ENCODE peak calls at places on chromosomes 16 and 17, in four cellular contexts. One of them, this sample, is unnamed.

GRCh38 chr16:8887952-8888560 is 5.9 kb downstream of the LITAFD start:
- DNase-seq in germinal center: no peak
- DNase-seq in NCI-H510A treated with DMSO at 0.1 percent for 48 hours: no peak
- DNase-seq in HEK293T: no peak
- DNase-seq in this sample: peak; percentile 23

GRCh38 chr17:63588797-63589196 is 11.9 kb upstream of the TACO1 start:
- DNase-seq in germinal center: no peak
- DNase-seq in NCI-H510A treated with DMSO at 0.1 percent for 48 hours: no peak
- DNase-seq in HEK293T: no peak
- DNase-seq in this sample: no peak

GRCh38 chr16:752008-752315 is 8.6 kb upstream of the MSLN start:
- DNase-seq in germinal center: no peak
- DNase-seq in NCI-H510A treated with DMSO at 0.1 percent for 48 hours: no peak
- DNase-seq in HEK293T: no peak
- DNase-seq in this sample: no peak

GRCh38 chr16:57823836-57824235 is 21.5 kb upstream of the KIFC3 start:
- DNase-seq in germinal center: no peak
- DNase-seq in NCI-H510A treated with DMSO at 0.1 percent for 48 hours: no peak
- DNase-seq in HEK293T: no peak
- DNase-seq in this sample: no peak

GRCh38 chr16:30032083-30032819 is 1.2 kb upstream of the TLCD3B start:
- DNase-seq in germinal center: peak; percentile 71
- DNase-seq in NCI-H510A treated with DMSO at 0.1 percent for 48 hours: peak; percentile 86
- DNase-seq in HEK293T: peak; percentile 89
- DNase-seq in this sample: peak; percentile 77

GRCh38 chr16:3915438-3916250 is 35.1 kb upstream of the CREBBP start:
- DNase-seq in germinal center: no peak
- DNase-seq in NCI-H510A treated with DMSO at 0.1 percent for 48 hours: no peak
- DNase-seq in HEK293T: no peak
- DNase-seq in this sample: no peak

GRCh38 chr17:3845361-3845753 is 689 bp downstream of the NCBP3 start:
- DNase-seq in germinal center: peak; percentile 43
- DNase-seq in NCI-H510A treated with DMSO at 0.1 percent for 48 hours: peak; percentile 21
- DNase-seq in HEK293T: no peak
- DNase-seq in this sample: peak; percentile 19

GRCh38 chr17:78241277-78242023 is 10.0 kb downstream of the TMEM235 start:
- DNase-seq in germinal center: peak; percentile 60
- DNase-seq in NCI-H510A treated with DMSO at 0.1 percent for 48 hours: peak; percentile 10
- DNase-seq in HEK293T: peak; percentile 65
- DNase-seq in this sample: peak; percentile 17

GRCh38 chr17:38921756-38922411 is 3.5 kb upstream of the LASP1NB start:
- DNase-seq in germinal center: no peak
- DNase-seq in NCI-H510A treated with DMSO at 0.1 percent for 48 hours: no peak
- DNase-seq in HEK293T: no peak
- DNase-seq in this sample: no peak

GRCh38 chr17:4440690-4441686 is 7.2 kb downstream of the SPNS3 start:
- DNase-seq in germinal center: no peak
- DNase-seq in NCI-H510A treated with DMSO at 0.1 percent for 48 hours: no peak
- DNase-seq in HEK293T: no peak
- DNase-seq in this sample: no peak

GRCh38 chr17:9279911-9280310 is 258.6 kb downstream of the NTN1 start:
- DNase-seq in germinal center: no peak
- DNase-seq in NCI-H510A treated with DMSO at 0.1 percent for 48 hours: no peak
- DNase-seq in HEK293T: no peak
- DNase-seq in this sample: no peak

GRCh38 chr17:55500103-55500502 is 11.1 kb downstream of the SMIM36 start:
- DNase-seq in germinal center: no peak
- DNase-seq in NCI-H510A treated with DMSO at 0.1 percent for 48 hours: no peak
- DNase-seq in HEK293T: no peak
- DNase-seq in this sample: no peak

GRCh38 chr16:24253192-24253591 is 2.9 kb upstream of the CACNG3 start:
- DNase-seq in germinal center: peak; percentile 68
- DNase-seq in NCI-H510A treated with DMSO at 0.1 percent for 48 hours: peak; percentile 13
- DNase-seq in HEK293T: peak; percentile 59
- DNase-seq in this sample: peak; percentile 64

GRCh38 chr16:30609002-30609927 is 924 bp downstream of the ZNF689 start:
- DNase-seq in germinal center: peak; percentile 50
- DNase-seq in NCI-H510A treated with DMSO at 0.1 percent for 48 hours: peak; percentile 45
- DNase-seq in HEK293T: peak; percentile 69
- DNase-seq in this sample: peak; percentile 67

GRCh38 chr16:50797456-50797855 is 55.6 kb downstream of the CYLD start:
- DNase-seq in germinal center: no peak
- DNase-seq in NCI-H510A treated with DMSO at 0.1 percent for 48 hours: no peak
- DNase-seq in HEK293T: no peak
- DNase-seq in this sample: no peak

GRCh38 chr16:67542464-67542863 is 13.8 kb downstream of the RIPOR1 start:
- DNase-seq in germinal center: peak; percentile 92
- DNase-seq in NCI-H510A treated with DMSO at 0.1 percent for 48 hours: no peak
- DNase-seq in HEK293T: peak; percentile 62
- DNase-seq in this sample: peak; percentile 74

GRCh38 chr17:81090361-81091133 is 55.6 kb downstream of the BAIAP2 start:
- DNase-seq in germinal center: peak; percentile 57
- DNase-seq in NCI-H510A treated with DMSO at 0.1 percent for 48 hours: no peak
- DNase-seq in HEK293T: peak; percentile 54
- DNase-seq in this sample: peak; percentile 31

GRCh38 chr17:10067446-10068143 is 130.8 kb downstream of the GAS7 start:
- DNase-seq in germinal center: no peak
- DNase-seq in NCI-H510A treated with DMSO at 0.1 percent for 48 hours: no peak
- DNase-seq in HEK293T: no peak
- DNase-seq in this sample: no peak

GRCh38 chr17:82018152-82019041 is 4.3 kb downstream of the CENPX start:
- DNase-seq in germinal center: no peak
- DNase-seq in NCI-H510A treated with DMSO at 0.1 percent for 48 hours: peak; percentile 49
- DNase-seq in HEK293T: no peak
- DNase-seq in this sample: no peak

GRCh38 chr16:69497876-69498596 is 67.7 kb upstream of the NFAT5 start:
- DNase-seq in germinal center: no peak
- DNase-seq in NCI-H510A treated with DMSO at 0.1 percent for 48 hours: no peak
- DNase-seq in HEK293T: no peak
- DNase-seq in this sample: no peak

GRCh38 chr17:28395426-28395825 is 10.6 kb downstream of the SLC46A1 start:
- DNase-seq in germinal center: no peak
- DNase-seq in NCI-H510A treated with DMSO at 0.1 percent for 48 hours: no peak
- DNase-seq in HEK293T: no peak
- DNase-seq in this sample: no peak

GRCh38 chr17:40550608-40551007 is 14.7 kb downstream of the CCR7 start:
- DNase-seq in germinal center: no peak
- DNase-seq in NCI-H510A treated with DMSO at 0.1 percent for 48 hours: no peak
- DNase-seq in HEK293T: no peak
- DNase-seq in this sample: no peak

GRCh38 chr16:57998484-57998883 is 2.0 kb downstream of the ZNF319 start:
- DNase-seq in germinal center: no peak
- DNase-seq in NCI-H510A treated with DMSO at 0.1 percent for 48 hours: peak; percentile 9
- DNase-seq in HEK293T: no peak
- DNase-seq in this sample: no peak

GRCh38 chr17:40532520-40533253 is 31.3 kb upstream of the TNS4 start:
- DNase-seq in germinal center: no peak
- DNase-seq in NCI-H510A treated with DMSO at 0.1 percent for 48 hours: no peak
- DNase-seq in HEK293T: no peak
- DNase-seq in this sample: no peak

GRCh38 chr16:57141822-57142631 is 43.8 kb downstream of the PSME3IP1 start:
- DNase-seq in germinal center: peak; percentile 46
- DNase-seq in NCI-H510A treated with DMSO at 0.1 percent for 48 hours: no peak
- DNase-seq in HEK293T: no peak
- DNase-seq in this sample: no peak

GRCh38 chr17:78641243-78641642 is 64.0 kb upstream of the DNAH17 start:
- DNase-seq in germinal center: no peak
- DNase-seq in NCI-H510A treated with DMSO at 0.1 percent for 48 hours: no peak
- DNase-seq in HEK293T: no peak
- DNase-seq in this sample: no peak

GRCh38 chr17:82595893-82596292 is 52.4 kb downstream of the WDR45B start:
- DNase-seq in germinal center: no peak
- DNase-seq in NCI-H510A treated with DMSO at 0.1 percent for 48 hours: no peak
- DNase-seq in HEK293T: no peak
- DNase-seq in this sample: no peak

GRCh38 chr17:12457493-12457892 is 208.2 kb upstream of the MYOCD start:
- DNase-seq in germinal center: no peak
- DNase-seq in NCI-H510A treated with DMSO at 0.1 percent for 48 hours: no peak
- DNase-seq in HEK293T: no peak
- DNase-seq in this sample: no peak

GRCh38 chr16:84863485-84863814 is 43.7 kb downstream of the CRISPLD2 start:
- DNase-seq in germinal center: no peak
- DNase-seq in NCI-H510A treated with DMSO at 0.1 percent for 48 hours: no peak
- DNase-seq in HEK293T: no peak
- DNase-seq in this sample: no peak

GRCh38 chr17:27609606-27610303 is 21.2 kb upstream of the LGALS9 start:
- DNase-seq in germinal center: peak; percentile 31
- DNase-seq in NCI-H510A treated with DMSO at 0.1 percent for 48 hours: no peak
- DNase-seq in HEK293T: peak; percentile 14
- DNase-seq in this sample: peak; percentile 50

GRCh38 chr17:17739388-17740066 is 58.3 kb downstream of the RAI1 start:
- DNase-seq in germinal center: no peak
- DNase-seq in NCI-H510A treated with DMSO at 0.1 percent for 48 hours: no peak
- DNase-seq in HEK293T: no peak
- DNase-seq in this sample: no peak

GRCh38 chr17:75822119-75822799 is 21.9 kb downstream of the UNC13D start:
- DNase-seq in germinal center: no peak
- DNase-seq in NCI-H510A treated with DMSO at 0.1 percent for 48 hours: peak; percentile 85
- DNase-seq in HEK293T: no peak
- DNase-seq in this sample: peak; percentile 71

This sample was measured in RPMI8226.